ENCODE peak calls at places on chromosomes 12 and 14, in six cellular contexts. M is thoracic aorta, W is heart right ventricle, A is tibial nerve, V is upper lobe of right lung, U is breast epithelium. Y is an unnamed sample.
A peak's percentile ranks its signal among the peaks of the same experiment; 100 is the strongest.

GRCh38 chr14:68956728-68957127 is 22.4 kb downstream of the ACTN1 start:
- DNase-seq in M (no peak), W (no peak), A (no peak), V (no peak), U (no peak), Y (no peak)

GRCh38 chr12:62260733-62261683 is 804 bp downstream of the USP15 start:
- DNase-seq in M (no peak), W (peak; percentile 17), A (no peak), V (no peak), U (no peak), Y (no peak)

GRCh38 chr12:65878540-65878939 is 54.3 kb downstream of the HMGA2 start:
- DNase-seq in M (no peak), W (no peak), A (no peak), V (no peak), U (no peak), Y (no peak)

GRCh38 chr14:89730692-89731091 is 223.8 kb downstream of the EFCAB11 start:
- DNase-seq in M (no peak), W (no peak), A (no peak), V (no peak), U (no peak), Y (no peak)

GRCh38 chr12:121145221-121145620 is 12.5 kb downstream of the P2RX7 start:
- DNase-seq in M (no peak), W (no peak), A (no peak), V (no peak), U (no peak), Y (no peak)

GRCh38 chr14:61444215-61444768 is 122.9 kb downstream of the PRKCH start:
- DNase-seq in M (no peak), W (no peak), A (no peak), V (no peak), U (no peak), Y (no peak)

GRCh38 chr14:93304771-93305170 is 28.1 kb downstream of the BTBD7 start:
- DNase-seq in M (no peak), W (no peak), A (no peak), V (no peak), U (no peak), Y (no peak)

GRCh38 chr12:26803552-26803951 is 29.4 kb downstream of the ITPR2 start:
- DNase-seq in M (no peak), W (no peak), A (no peak), V (no peak), U (no peak), Y (no peak)

GRCh38 chr14:86934196-86934595 is 1058.8 kb downstream of the GALC start:
- DNase-seq in M (no peak), W (no peak), A (no peak), V (no peak), U (no peak), Y (no peak)

GRCh38 chr12:23694307-23694706 is 255.2 kb downstream of the SOX5 start:
- DNase-seq in M (no peak), W (no peak), A (no peak), V (no peak), U (no peak), Y (no peak)

GRCh38 chr12:68630598-68630997 is 19.9 kb downstream of the RAP1B start:
- DNase-seq in M (no peak), W (no peak), A (no peak), V (no peak), U (no peak), Y (no peak)

GRCh38 chr12:69837191-69838085 is 12.4 kb downstream of the MYRFL start:
- DNase-seq in M (no peak), W (no peak), A (no peak), V (no peak), U (no peak), Y (no peak)

GRCh38 chr12:107436376-107436775 is 249.2 kb upstream of the PWP1 start:
- DNase-seq in M (no peak), W (no peak), A (no peak), V (no peak), U (no peak), Y (no peak)

GRCh38 chr14:23580152-23580926 is 1.7 kb upstream of the JPH4 start:
- DNase-seq in M (no peak), W (no peak), A (no peak), V (no peak), U (no peak), Y (no peak)

GRCh38 chr12:30599631-30600030 is 96.0 kb downstream of the IPO8 start:
- DNase-seq in M (no peak), W (no peak), A (no peak), V (no peak), U (no peak), Y (no peak)

GRCh38 chr12:19643635-19644034 is 204.3 kb downstream of the AEBP2 start:
- DNase-seq in M (no peak), W (no peak), A (no peak), V (no peak), U (no peak), Y (no peak)

GRCh38 chr12:70180140-70180539 is 63.1 kb upstream of the CNOT2 start:
- DNase-seq in M (no peak), W (no peak), A (no peak), V (no peak), U (no peak), Y (no peak)

GRCh38 chr14:29222671-29223268 is 456.2 kb downstream of the FOXG1 start:
- DNase-seq in M (no peak), W (no peak), A (no peak), V (no peak), U (no peak), Y (no peak)

GRCh38 chr14:73749706-73750105 is 35.5 kb upstream of the PNMA1 start:
- DNase-seq in M (no peak), W (no peak), A (no peak), V (no peak), U (no peak), Y (no peak)

GRCh38 chr12:105223358-105223840 is 12.6 kb downstream of the APPL2 start:
- DNase-seq in M (no peak), W (no peak), A (no peak), V (no peak), U (no peak), Y (no peak)

GRCh38 chr12:105221588-105222325 is 14.2 kb downstream of the APPL2 start:
- DNase-seq in M (no peak), W (no peak), A (no peak), V (no peak), U (no peak), Y (no peak)

GRCh38 chr12:105222726-105223357 is 13.1 kb downstream of the APPL2 start:
- DNase-seq in M (no peak), W (no peak), A (no peak), V (no peak), U (no peak), Y (no peak)

GRCh38 chr12:105220929-105221290 is 15.1 kb downstream of the APPL2 start:
- DNase-seq in M (no peak), W (no peak), A (no peak), V (no peak), U (no peak), Y (no peak)

GRCh38 chr12:105222326-105222655 is 13.7 kb downstream of the APPL2 start:
- DNase-seq in M (no peak), W (no peak), A (no peak), V (no peak), U (no peak), Y (no peak)
- H3K4me1 ChIP-seq in M (peaks cover 21% of the 10 kb centered on the region), W (peaks cover 94% of the 10 kb centered on the region), A (peaks cover 76% of the 10 kb centered on the region), V (peaks cover 52% of the 10 kb centered on the region), U (no peaks in the 10 kb centered on the region), Y (peaks cover 83% of the 10 kb centered on the region)

GRCh38 chr14:88695873-88696272 is 96.9 kb downstream of the EML5 start:
- DNase-seq in M (no peak), W (no peak), A (no peak), V (no peak), U (no peak), Y (no peak)

GRCh38 chr14:88698651-88699050 is 94.1 kb downstream of the EML5 start:
- DNase-seq in M (no peak), W (no peak), A (no peak), V (no peak), U (no peak), Y (no peak)
- H3K4me3 ChIP-seq in M (no peak overlapping the region), W (no peak overlapping the region), A (no peak overlapping the region), V (no peak overlapping the region), U (no peak overlapping the region), Y (no peak overlapping the region)

DNA sequence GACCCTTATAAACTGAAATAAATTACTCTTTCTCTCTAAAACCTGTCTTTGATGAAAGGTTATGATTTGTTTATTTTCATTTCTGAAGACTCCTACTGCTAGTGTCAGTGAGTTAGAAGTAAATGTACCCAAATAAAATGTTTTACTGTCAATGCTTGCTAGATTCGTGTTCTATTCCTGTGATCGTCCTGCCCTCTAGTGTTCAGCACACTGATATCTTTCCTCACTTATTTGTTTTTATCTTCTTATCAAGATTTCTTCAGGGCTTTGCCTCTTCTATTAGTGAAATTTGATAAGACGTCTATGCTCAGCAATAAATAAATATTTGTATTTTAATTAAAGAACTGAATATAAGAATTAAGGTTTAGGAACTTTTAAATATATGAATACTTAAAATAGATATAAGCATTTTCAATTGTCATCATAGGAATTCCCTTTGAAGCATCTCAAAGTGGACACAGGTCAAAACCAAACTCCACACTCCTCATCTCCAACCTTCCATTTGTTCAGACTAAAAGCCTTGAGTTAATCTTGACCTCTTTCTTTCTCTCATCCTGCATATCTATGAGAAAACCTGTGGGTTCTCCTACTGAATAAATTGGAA is 75.8 kb downstream of the C12orf50 start:
- DNase-seq in M (no peak), W (no peak), A (no peak), V (no peak), U (no peak), Y (no peak)
- TF ChIP-seq CTCF in M (peak; percentile 28), W (peak; percentile 52), A (peak; percentile 44), V (peak; percentile 38), U (no peak), Y (no peak)

GRCh38 chr12:113221997-113222729 is 899 bp downstream of the TPCN1 start:
- DNase-seq in M (no peak), W (no peak), A (no peak), V (no peak), U (no peak), Y (no peak)
- H3K4me1 ChIP-seq in M (peaks cover 23% of the 10 kb centered on the region), W (peaks cover 53% of the 10 kb centered on the region), A (peaks cover 60% of the 10 kb centered on the region), V (peaks cover 30% of the 10 kb centered on the region), U (no peaks in the 10 kb centered on the region), Y (no peaks in the 10 kb centered on the region)

DNA sequence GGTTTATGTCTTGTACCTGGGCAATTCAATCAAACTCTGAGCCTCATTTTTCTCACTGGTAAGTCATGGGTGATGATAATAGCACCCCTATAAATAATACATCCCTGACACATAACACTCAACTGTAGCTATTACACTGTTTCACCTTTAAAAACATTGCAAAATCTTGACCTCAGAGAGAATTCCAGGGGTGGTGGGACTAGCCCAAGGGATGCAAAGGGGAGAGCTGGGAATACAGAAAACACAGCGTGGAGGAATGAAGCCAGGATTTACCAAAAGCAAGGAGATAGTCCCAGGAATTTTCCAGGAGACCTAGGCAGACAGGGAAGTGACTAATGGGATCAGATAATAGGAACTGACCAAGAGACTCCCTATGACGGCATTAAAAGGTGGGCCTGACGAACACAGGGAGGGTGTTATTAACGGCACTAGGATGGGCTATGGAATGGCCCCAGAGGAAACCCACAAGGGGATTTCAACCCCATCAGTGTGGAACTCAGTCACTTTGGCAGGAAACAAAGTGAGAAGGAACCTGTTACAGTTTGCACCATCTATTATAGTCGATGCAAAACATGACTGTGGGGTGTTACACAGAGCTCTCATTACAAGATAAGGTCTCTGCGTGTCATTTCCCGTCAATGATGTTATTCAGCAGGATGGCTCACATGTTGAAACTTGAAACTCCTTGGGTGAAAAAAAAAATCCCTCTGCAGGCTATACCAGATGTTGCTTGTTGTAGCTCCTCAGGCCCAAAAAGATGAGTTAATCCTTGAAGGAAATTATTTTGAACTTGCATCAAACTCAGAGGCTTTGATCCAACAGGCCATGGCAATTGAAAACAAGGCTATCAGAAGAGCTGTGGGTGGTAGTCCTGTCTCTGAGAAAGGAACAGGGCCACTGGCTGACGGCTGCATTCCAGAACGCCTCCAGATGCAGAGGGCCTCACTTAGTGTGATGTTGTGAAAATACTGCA is 58.7 kb downstream of the DRAM1 start:
- DNase-seq in M (no peak), W (peak; percentile 66), A (peak; percentile 21), V (no peak), U (no peak), Y (peak; percentile 90)
- H3K4me3 ChIP-seq in M (no peak overlapping the region), W (no peak overlapping the region), A (no peak overlapping the region), V (no peak overlapping the region), U (no peak overlapping the region), Y (no peak overlapping the region)

Y was measured in right atrium auricular region.